ENCODE peak calls at places on chromosomes 6 and 20, in four cellular contexts. N is lower leg skin, M is HepG2, C is HCT116. B is an unnamed sample.

GRCh38 chr6:158009935-158010585 is 28.4 kb downstream of the SYNJ2 start:
- DNase-seq in N (no peak), M (no peak), C (no peak), B (no peak)

GRCh38 chr6:65786815-65787214 is 79.8 kb upstream of the EYS start:
- DNase-seq in N (no peak), M (no peak), C (no peak), B (no peak)

GRCh38 chr6:44608175-44608574 is 220.7 kb downstream of the CDC5L start:
- DNase-seq in N (peak), M (no peak), C (no peak), B (no peak)

GRCh38 chr6:160076009-160076408 is 45.6 kb upstream of the SLC22A1 start:
- DNase-seq in N (no peak), M (no peak), C (no peak), B (no peak)

GRCh38 chr6:141641406-141641805 is 491.3 kb upstream of the GJE1 start:
- DNase-seq in N (no peak), M (no peak), C (no peak), B (no peak)

GRCh38 chr20:57009355-57009754 is 257.1 kb downstream of the BMP7 start:
- DNase-seq in N (no peak), M (no peak), C (no peak), B (no peak)

GRCh38 chr6:31402324-31403282 is 792 bp upstream of the MICA start:
- DNase-seq in N (no peak), M (no peak), C (no peak), B (peak)

GRCh38 chr6:112618796-112619195 is 271.7 kb downstream of the RFPL4B start:
- DNase-seq in N (no peak), M (no peak), C (peak), B (no peak)

GRCh38 chr6:155224031-155224451 is 39.8 kb upstream of the CLDN20 start:
- DNase-seq in N (no peak), M (peak), C (peak), B (peak)

GRCh38 chr6:109453594-109454482 is 1.7 kb downstream of the MICAL1 start:
- DNase-seq in N (peak), M (no peak), C (no peak), B (peak)
- H3K4me3 ChIP-seq in N (no peak), M (no peak), C (peak), B (peak)

DNA sequence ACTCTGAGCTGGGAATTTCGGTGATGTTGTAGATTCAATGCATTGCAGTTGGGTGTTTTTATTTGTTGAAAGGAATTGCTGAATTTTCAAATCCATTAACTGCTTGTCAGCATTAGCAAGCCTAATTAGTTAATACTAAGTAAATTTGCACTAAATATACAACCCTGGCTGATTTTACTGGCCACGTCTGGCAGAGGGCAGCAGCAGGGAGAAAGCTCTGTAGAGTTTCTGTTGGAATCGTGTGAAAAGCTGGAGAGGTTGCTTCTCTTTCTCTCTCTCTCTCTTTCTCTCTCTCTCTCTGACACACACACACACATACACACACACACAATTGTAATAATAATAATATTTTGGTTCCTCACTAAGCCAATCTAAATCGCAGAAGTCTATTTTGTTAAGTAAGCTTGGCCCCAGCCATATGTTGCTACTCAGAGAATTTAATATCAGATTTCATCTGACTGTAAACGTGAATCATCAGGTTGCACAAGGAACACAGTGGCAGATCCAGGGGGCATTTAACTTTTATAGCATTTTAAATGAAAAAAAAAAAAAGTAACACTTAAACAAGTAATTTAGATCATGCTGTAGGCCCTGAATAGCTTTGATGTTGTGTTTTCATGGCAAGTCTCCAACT is 289.5 kb downstream of the ESR1 start:
- DNase-seq in N (no peak), M (no peak), C (no peak), B (peak)
- TF ChIP-seq CTCF in N (no peak), M (no peak), C (no peak), B (peak)

GRCh38 chr6:7693827-7694226 is 32.1 kb upstream of the BMP6 start:
- DNase-seq in N (no peak), M (no peak), C (no peak), B (no peak)

GRCh38 chr6:7696061-7696460 is 29.8 kb upstream of the BMP6 start:
- DNase-seq in N (no peak), M (no peak), C (no peak), B (no peak)

GRCh38 chr6:7697432-7697819 is 28.5 kb upstream of the BMP6 start:
- DNase-seq in N (no peak), M (no peak), C (no peak), B (no peak)

GRCh38 chr6:7701212-7701834 is 24.6 kb upstream of the BMP6 start:
- DNase-seq in N (no peak), M (no peak), C (no peak), B (peak)

GRCh38 chr6:7697820-7698623 is 27.9 kb upstream of the BMP6 start:
- DNase-seq in N (no peak), M (peak), C (no peak), B (peak)
- H3K4me3 ChIP-seq in N (no peak), M (peak), C (no peak), B (no peak)

GRCh38 chr6:48086187-48086586 is 24.8 kb downstream of the PTCHD4 start:
- DNase-seq in N (no peak), M (no peak), C (no peak), B (no peak)
- TF ChIP-seq CTCF in N (no peak), M (no peak), C (peak), B (peak)

GRCh38 chr20:44728835-44729342 is 13.7 kb downstream of the CCN5 start:
- DNase-seq in N (peak), M (no peak), C (peak), B (peak)
- H3K4me3 ChIP-seq in N (no peak), M (no peak), C (peak), B (no peak)

DNA sequence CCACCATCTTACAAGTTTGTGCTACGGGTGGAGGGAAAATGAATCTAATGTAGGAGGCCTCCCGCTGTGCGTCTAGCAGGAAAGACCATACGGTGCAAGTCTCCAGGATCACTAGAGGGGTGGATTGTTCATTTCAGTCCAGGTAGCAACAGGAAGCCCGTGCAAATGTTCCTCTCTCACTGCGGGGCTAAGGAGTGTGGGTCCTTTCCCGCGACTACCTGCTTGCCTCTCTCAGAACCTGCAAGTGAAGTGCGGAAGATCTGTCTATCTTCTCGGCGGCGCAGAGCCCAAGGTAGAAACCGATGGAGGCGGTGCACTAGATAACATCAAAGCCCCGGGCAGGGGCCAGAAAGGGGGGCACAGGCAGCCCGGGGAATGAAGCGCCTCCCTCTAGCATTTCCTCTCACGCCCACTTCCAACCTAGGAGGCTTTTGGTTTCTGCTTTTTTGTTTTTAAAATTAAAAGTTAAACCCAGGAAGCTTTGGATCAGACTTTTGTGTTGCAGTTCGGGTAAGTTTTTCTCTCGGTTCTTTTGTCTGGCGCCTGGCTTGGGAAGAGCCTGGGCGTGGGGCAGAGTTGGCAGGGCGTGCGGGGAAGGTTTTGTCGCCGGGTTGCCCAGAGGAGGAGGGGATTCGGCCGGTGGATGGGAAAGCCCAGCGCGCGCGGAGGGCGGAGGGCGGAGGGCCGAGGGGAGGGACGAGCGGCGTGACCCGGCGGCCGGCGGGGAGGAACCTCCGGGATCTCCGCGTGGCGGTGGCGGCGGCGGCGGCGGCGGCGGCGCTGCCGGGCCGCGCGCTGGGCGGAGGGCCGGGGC is 3.5 kb upstream of the HIVEP1 start:
- DNase-seq in N (peak), M (peak), C (peak), B (peak)
- TF ChIP-seq CTCF in N (no peak), M (no peak), C (no peak), B (no peak)

DNA sequence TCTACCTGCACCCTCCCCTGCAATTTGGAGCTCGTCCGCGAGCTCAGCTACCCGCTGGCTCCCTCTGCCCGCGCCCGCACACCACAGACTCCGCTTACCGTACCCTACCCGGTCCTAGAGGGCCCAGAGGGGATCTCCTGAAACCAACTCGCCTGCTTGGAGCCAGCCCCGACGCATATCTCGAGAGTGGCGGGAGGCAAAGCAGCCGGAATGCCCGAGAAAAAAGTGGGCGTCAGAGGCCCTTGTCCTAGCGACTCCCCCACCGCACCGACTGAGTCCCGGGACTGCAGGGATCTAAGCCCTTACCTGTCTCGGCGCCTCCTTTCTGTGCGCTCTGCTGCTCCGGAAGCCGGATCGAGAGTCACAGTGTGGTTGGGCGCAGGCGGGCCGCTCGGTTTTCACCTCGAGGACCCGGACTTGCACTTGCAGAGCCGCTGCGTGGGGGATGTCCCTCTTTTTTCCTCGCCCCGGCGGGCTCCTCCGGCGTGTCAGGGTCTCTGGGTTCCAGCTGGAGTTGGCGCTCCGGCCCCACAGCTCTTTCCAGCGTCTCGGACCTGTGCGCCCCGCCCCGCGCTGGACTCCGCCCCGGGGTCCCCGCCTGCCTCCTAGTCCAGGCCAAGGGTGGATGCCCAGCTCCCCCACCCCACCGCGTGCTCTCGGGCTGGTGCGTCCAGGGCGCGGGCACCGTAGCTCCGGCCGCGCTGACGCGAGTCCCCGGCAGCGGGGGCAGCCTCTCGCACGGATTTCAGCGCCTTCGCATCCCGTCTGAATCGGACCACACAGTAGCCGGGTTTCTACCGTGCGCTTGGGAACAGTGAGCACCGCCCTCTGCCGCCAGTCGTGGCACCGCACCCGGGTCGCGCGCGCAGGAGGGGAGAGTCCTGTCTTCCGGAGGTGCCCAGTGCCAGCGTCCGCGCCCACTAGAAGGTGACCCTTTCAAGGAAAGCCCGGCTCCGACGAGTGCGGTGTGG is at the start of gene PROKR2:
- DNase-seq in N (no peak), M (no peak), C (no peak), B (no peak)
- H3K4me3 ChIP-seq in N (no peak), M (no peak), C (no peak), B (no peak)